ENCODE peak calls at places on chromosome 16, in four cellular contexts. Y is SK-N-SH, J is HepG2, X is K562. A is an unnamed sample.

GRCh38 chr16:23520500-23520899 is 10.2 kb upstream of the GGA2 start:
- DNase-seq in X (no peak), Y (no peak), J (no peak), A (no peak)

GRCh38 chr16:56409195-56409594 is 16.1 kb downstream of the AMFR start:
- DNase-seq in Y (no peak), X (no peak), J (peak; percentile 61), A (no peak)

GRCh38 chr16:53775821-53776431 is 72.0 kb downstream of the FTO start:
- DNase-seq in Y (no peak), X (no peak), J (peak; percentile 80), A (no peak)

GRCh38 chr16:84667600-84668309 is 19.4 kb downstream of the KLHL36 start:
- DNase-seq in Y (peak; percentile 79), J (no peak), X (no peak), A (no peak)

GRCh38 chr16:84356591-84357116 is 11.7 kb upstream of the ATP2C2 start:
- DNase-seq in Y (no peak), J (peak; percentile 68), X (no peak), A (no peak)

GRCh38 chr16:85888405-85889331 is 10.3 kb upstream of the IRF8 start:
- DNase-seq in X (no peak), Y (no peak), J (peak; percentile 33), A (no peak)

GRCh38 chr16:29710227-29711219 is 31.5 kb downstream of the QPRT start:
- DNase-seq in Y (peak; percentile 61), X (peak; percentile 39), J (peak; percentile 75), A (no peak)

GRCh38 chr16:2511996-2512919 is 1.5 kb upstream of the ATP6V0C start:
- DNase-seq in Y (no peak), X (no peak), J (no peak), A (no peak)

GRCh38 chr16:65323655-65324237 is 201.9 kb upstream of the CDH11 start:
- DNase-seq in J (no peak), X (no peak), Y (no peak), A (no peak)

GRCh38 chr16:57785924-57786323 is 16.4 kb downstream of the KIFC3 start:
- DNase-seq in Y (no peak), X (no peak), J (no peak), A (no peak)

GRCh38 chr16:81586421-81586820 is 141.8 kb downstream of the CMIP start:
- DNase-seq in J (no peak), Y (no peak), X (no peak), A (no peak)

GRCh38 chr16:67883872-67884261 is 818 bp upstream of the NRN1L start:
- DNase-seq in Y (peak; percentile 90), X (peak; percentile 72), J (peak; percentile 51), A (peak; percentile 88)

GRCh38 chr16:81939164-81940067 is 71.9 kb downstream of the SDR42E1 start:
- DNase-seq in Y (no peak), X (no peak), J (no peak), A (peak; percentile 42)

GRCh38 chr16:64437706-64438329 is 684.0 kb downstream of the CDH11 start:
- DNase-seq in X (no peak), Y (peak; percentile 19), J (no peak), A (no peak)

GRCh38 chr16:90020260-90020837 is 1.1 kb upstream of the DBNDD1 start:
- DNase-seq in X (no peak), J (peak; percentile 26), Y (no peak), A (no peak)

GRCh38 chr16:1831537-1832075 is 4.6 kb downstream of the FAHD1 start:
- DNase-seq in J (no peak), X (no peak), Y (no peak), A (no peak)

GRCh38 chr16:85461814-85462404 is 151.2 kb upstream of the GSE1 start:
- DNase-seq in X (peak; percentile 69), J (no peak), Y (peak; percentile 80), A (peak; percentile 73)

GRCh38 chr16:75080205-75081029 is 36.2 kb downstream of the LDHD start:
- DNase-seq in Y (no peak), J (no peak), X (no peak), A (no peak)

GRCh38 chr16:57802635-57803412 is 533 bp upstream of the KIFC3 start:
- DNase-seq in J (peak; percentile 67), X (no peak), Y (peak; percentile 38), A (peak; percentile 31)

GRCh38 chr16:69890114-69890890 is 60.8 kb upstream of the CLEC18A start:
- DNase-seq in J (no peak), X (no peak), Y (peak; percentile 67), A (peak; percentile 44)

GRCh38 chr16:566475-567361 is at the start of gene NHLRC4:
- DNase-seq in J (peak; percentile 50), X (peak; percentile 75), Y (peak; percentile 80), A (peak; percentile 76)

DNA sequence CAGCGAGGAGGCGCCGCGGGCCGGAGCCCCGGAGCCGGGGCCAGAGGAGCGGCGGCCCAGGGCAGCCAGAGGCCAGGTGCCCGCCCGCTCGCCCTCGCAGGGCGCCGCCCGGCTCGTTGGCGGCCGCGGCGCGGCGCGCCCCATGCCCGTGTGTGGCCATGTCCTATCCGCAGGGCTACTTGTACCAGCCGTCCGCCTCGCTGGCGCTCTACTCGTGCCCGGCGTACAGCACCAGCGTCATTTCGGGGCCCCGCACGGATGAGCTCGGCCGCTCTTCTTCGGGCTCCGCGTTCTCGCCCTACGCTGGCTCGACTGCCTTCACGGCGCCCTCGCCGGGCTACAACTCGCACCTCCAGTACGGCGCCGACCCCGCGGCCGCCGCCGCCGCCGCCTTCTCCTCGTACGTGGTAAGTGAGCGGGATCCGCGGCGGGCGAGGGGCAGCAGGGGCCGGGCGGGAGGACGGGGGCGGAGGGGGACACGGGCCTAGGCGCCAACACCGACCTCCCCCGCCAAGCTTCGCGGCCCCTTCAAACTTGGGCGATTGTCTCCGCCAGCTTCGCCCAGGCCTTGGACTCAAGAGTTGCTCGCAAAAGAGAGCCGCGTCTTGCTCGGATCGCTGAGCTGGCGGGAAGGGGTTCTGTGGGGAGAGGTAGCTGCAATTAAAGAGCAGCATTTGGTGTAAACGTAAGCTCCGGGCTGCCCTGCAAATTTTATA is 534 bp downstream of the IRX5 start:
- DNase-seq in X (peak; percentile 36), J (no peak), Y (peak; percentile 75), A (peak; percentile 50)
- TF ChIP-seq FOXJ3 in X (no peak), J (no peak), Y (no peak), A (no peak)

GRCh38 chr16:49431591-49432290 is 58.1 kb downstream of the C16orf78 start:
- DNase-seq in X (no peak), Y (no peak), J (no peak), A (no peak)
- TF ChIP-seq FOXJ3 in X (no peak), Y (no peak), J (no peak), A (no peak)

DNA sequence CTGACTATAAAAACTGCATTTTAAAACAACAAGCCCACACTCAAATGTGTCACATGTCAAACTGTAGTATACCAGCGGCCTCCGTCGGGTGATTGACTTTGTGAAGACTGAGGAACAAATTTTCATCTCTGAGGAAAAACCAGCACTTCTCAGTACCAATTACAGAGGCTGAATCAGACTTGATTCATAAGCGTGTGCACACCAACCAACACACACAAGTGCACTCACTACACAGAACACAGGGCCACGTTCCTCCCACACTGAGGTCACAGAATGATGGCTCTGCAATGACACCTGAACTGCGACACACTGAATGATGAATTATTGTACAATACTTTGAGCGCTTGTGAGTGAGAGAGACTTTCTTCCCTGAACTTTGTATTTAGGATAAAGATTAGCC is 29.6 kb downstream of the XPO6 start:
- DNase-seq in Y (no peak), J (no peak), X (no peak), A (no peak)
- TF ChIP-seq FOXJ3 in Y (no peak), J (no peak), X (no peak), A (no peak)

GRCh38 chr16:30740364-30741251 is 7.6 kb upstream of the PHKG2 start:
- DNase-seq in J (no peak), Y (no peak), X (peak; percentile 54), A (peak; percentile 65)
- TF ChIP-seq FOXJ3 in J (no peak), Y (no peak), X (no peak), A (no peak)

GRCh38 chr16:71726491-71727319 is 2.2 kb upstream of the PHLPP2 start:
- DNase-seq in Y (no peak), J (no peak), X (no peak), A (no peak)

GRCh38 chr16:71724320-71724751 is at the start of gene PHLPP2:
- DNase-seq in Y (no peak), X (no peak), J (no peak), A (no peak)

GRCh38 chr16:71722801-71723536 is 1.5 kb downstream of the PHLPP2 start:
- DNase-seq in J (peak; percentile 68), X (peak; percentile 70), Y (peak; percentile 88), A (peak; percentile 86)

GRCh38 chr16:71721066-71721740 is 3.3 kb downstream of the PHLPP2 start:
- DNase-seq in X (no peak), J (no peak), Y (no peak), A (no peak)

GRCh38 chr16:71723537-71724319 is 773 bp downstream of the PHLPP2 start:
- DNase-seq in Y (peak; percentile 97), X (peak; percentile 95), J (peak; percentile 49), A (peak; percentile 74)
- TF ChIP-seq FOXJ3 in Y (no peak), X (no peak), J (no peak), A (no peak)

GRCh38 chr16:14486520-14487303 is 143.3 kb downstream of the PARN start:
- DNase-seq in X (peak; percentile 80), Y (peak; percentile 68), J (peak; percentile 98), A (no peak)
- TF ChIP-seq FOXJ3 in X (no peak), Y (no peak), J (peak; percentile 89), A (no peak)

A was measured in WTC11.